ENCODE peak calls at places on chromosomes 3 and 15, in five cellular contexts. One of them, this sample, is unnamed.

GRCh38 chr15:77784361-77785292 is 151.9 kb upstream of the LINGO1 start:
- DNase-seq in aorta: no peak
- DNase-seq in ovary: no peak
- DNase-seq in spleen: no peak
- DNase-seq in upper lobe of right lung: no peak
- DNase-seq in this sample: no peak

GRCh38 chr15:84962975-84963374 is 18.7 kb upstream of the PDE8A start:
- DNase-seq in aorta: no peak
- DNase-seq in ovary: no peak
- DNase-seq in spleen: no peak
- DNase-seq in upper lobe of right lung: no peak
- DNase-seq in this sample: no peak

GRCh38 chr3:149615731-149616221 is 42.0 kb downstream of the WWTR1 start:
- DNase-seq in aorta: no peak
- DNase-seq in ovary: no peak
- DNase-seq in spleen: no peak
- DNase-seq in upper lobe of right lung: no peak
- DNase-seq in this sample: no peak

GRCh38 chr3:64824281-64824980 is 136.6 kb upstream of the ADAMTS9 start:
- DNase-seq in aorta: no peak
- DNase-seq in ovary: no peak
- DNase-seq in spleen: no peak
- DNase-seq in upper lobe of right lung: no peak
- DNase-seq in this sample: no peak

GRCh38 chr3:23916886-23917815 is at the start of the genes NKIRAS1 and RPL15:
- DNase-seq in aorta: peak; percentile 99
- DNase-seq in ovary: peak; percentile 97
- DNase-seq in spleen: peak; percentile 99
- DNase-seq in upper lobe of right lung: peak; percentile 98
- DNase-seq in this sample: peak; percentile 99

GRCh38 chr3:29942297-29942696 is 661.4 kb downstream of the RBMS3 start:
- DNase-seq in aorta: no peak
- DNase-seq in ovary: no peak
- DNase-seq in spleen: no peak
- DNase-seq in upper lobe of right lung: no peak
- DNase-seq in this sample: no peak

GRCh38 chr15:73784299-73784698 is 31.1 kb upstream of the INSYN1 start:
- DNase-seq in aorta: peak; percentile 35
- DNase-seq in ovary: no peak
- DNase-seq in spleen: no peak
- DNase-seq in upper lobe of right lung: no peak
- DNase-seq in this sample: no peak

GRCh38 chr3:21624514-21624913 is 126.5 kb downstream of the ZNF385D start:
- DNase-seq in aorta: no peak
- DNase-seq in ovary: no peak
- DNase-seq in spleen: no peak
- DNase-seq in upper lobe of right lung: no peak
- DNase-seq in this sample: no peak

GRCh38 chr3:119349353-119349752 is 55.2 kb downstream of the ARHGAP31 start:
- DNase-seq in aorta: no peak
- DNase-seq in ovary: no peak
- DNase-seq in spleen: no peak
- DNase-seq in upper lobe of right lung: no peak
- DNase-seq in this sample: no peak

GRCh38 chr15:26394801-26395200 is 378.1 kb downstream of the GABRB3 start:
- DNase-seq in aorta: no peak
- DNase-seq in ovary: no peak
- DNase-seq in spleen: no peak
- DNase-seq in upper lobe of right lung: no peak
- DNase-seq in this sample: no peak

GRCh38 chr15:33188654-33189257 is 5.8 kb downstream of the FMN1 start:
- DNase-seq in aorta: no peak
- DNase-seq in ovary: no peak
- DNase-seq in spleen: no peak
- DNase-seq in upper lobe of right lung: no peak
- DNase-seq in this sample: no peak

GRCh38 chr15:67176195-67176971 is 78.1 kb downstream of the AAGAB start:
- DNase-seq in aorta: no peak
- DNase-seq in ovary: peak; percentile 34
- DNase-seq in spleen: no peak
- DNase-seq in upper lobe of right lung: peak; percentile 78
- DNase-seq in this sample: no peak

GRCh38 chr3:134904796-134905646 is 110.0 kb downstream of the EPHB1 start:
- DNase-seq in aorta: no peak
- DNase-seq in ovary: no peak
- DNase-seq in spleen: peak; percentile 30
- DNase-seq in upper lobe of right lung: peak; percentile 12
- DNase-seq in this sample: no peak

GRCh38 chr15:29134239-29134638 is 135.4 kb downstream of the NSMCE3 start:
- DNase-seq in aorta: no peak
- DNase-seq in ovary: no peak
- DNase-seq in spleen: peak; percentile 53
- DNase-seq in upper lobe of right lung: no peak
- DNase-seq in this sample: no peak

GRCh38 chr15:30973379-30973778 is 18.0 kb downstream of the MTMR10 start:
- DNase-seq in aorta: no peak
- DNase-seq in ovary: no peak
- DNase-seq in spleen: no peak
- DNase-seq in upper lobe of right lung: no peak
- DNase-seq in this sample: no peak

GRCh38 chr3:124685481-124685880 is 44.8 kb upstream of the UMPS start:
- DNase-seq in aorta: no peak
- DNase-seq in ovary: no peak
- DNase-seq in spleen: no peak
- DNase-seq in upper lobe of right lung: no peak
- DNase-seq in this sample: no peak

GRCh38 chr3:46927718-46928073 is 48.8 kb downstream of the CCDC12 start:
- DNase-seq in aorta: no peak
- DNase-seq in ovary: no peak
- DNase-seq in spleen: no peak
- DNase-seq in upper lobe of right lung: no peak
- DNase-seq in this sample: no peak

DNA sequence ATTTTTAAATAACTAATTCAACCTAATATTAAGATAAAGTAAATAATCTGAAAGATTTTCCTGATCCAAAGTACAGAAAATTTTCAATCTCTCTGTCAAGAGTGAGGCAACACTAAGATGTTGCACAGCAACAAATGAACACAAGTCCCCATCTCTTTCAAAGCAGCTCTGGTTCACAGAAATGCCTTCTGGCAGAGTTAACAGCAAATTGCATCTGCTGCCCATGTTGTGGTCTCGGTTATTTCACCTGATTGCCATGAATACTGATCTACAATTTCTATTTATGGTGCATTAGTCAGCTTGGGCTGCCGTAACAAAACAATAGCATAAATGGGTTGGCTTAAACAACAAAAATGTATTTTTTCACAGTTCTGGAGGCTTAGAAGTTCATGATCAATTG is 167.3 kb downstream of the BCHE start:
- DNase-seq in aorta: no peak
- DNase-seq in ovary: no peak
- DNase-seq in spleen: no peak
- DNase-seq in upper lobe of right lung: no peak
- DNase-seq in this sample: no peak
- H3K27ac ChIP-seq in aorta: no peak overlapping the region
- H3K27ac ChIP-seq in ovary: no peak overlapping the region
- H3K27ac ChIP-seq in spleen: no peak overlapping the region
- H3K27ac ChIP-seq in upper lobe of right lung: no peak overlapping the region
- H3K27ac ChIP-seq in this sample: no peak overlapping the region

GRCh38 chr3:50269460-50269859 is 513 bp downstream of the SEMA3B start:
- DNase-seq in aorta: no peak
- DNase-seq in ovary: no peak
- DNase-seq in spleen: no peak
- DNase-seq in upper lobe of right lung: no peak
- DNase-seq in this sample: no peak

GRCh38 chr3:50270422-50270831 is 1.5 kb downstream of the SEMA3B start:
- DNase-seq in aorta: no peak
- DNase-seq in ovary: no peak
- DNase-seq in spleen: no peak
- DNase-seq in upper lobe of right lung: no peak
- DNase-seq in this sample: no peak

GRCh38 chr3:50268703-50269451 is at the start of gene SEMA3B:
- DNase-seq in aorta: peak; percentile 93
- DNase-seq in ovary: peak; percentile 76
- DNase-seq in spleen: no peak
- DNase-seq in upper lobe of right lung: peak; percentile 89
- DNase-seq in this sample: peak; percentile 90

GRCh38 chr3:50270841-50271240 is 1.9 kb downstream of the SEMA3B start:
- DNase-seq in aorta: no peak
- DNase-seq in ovary: no peak
- DNase-seq in spleen: no peak
- DNase-seq in upper lobe of right lung: no peak
- DNase-seq in this sample: no peak

DNA sequence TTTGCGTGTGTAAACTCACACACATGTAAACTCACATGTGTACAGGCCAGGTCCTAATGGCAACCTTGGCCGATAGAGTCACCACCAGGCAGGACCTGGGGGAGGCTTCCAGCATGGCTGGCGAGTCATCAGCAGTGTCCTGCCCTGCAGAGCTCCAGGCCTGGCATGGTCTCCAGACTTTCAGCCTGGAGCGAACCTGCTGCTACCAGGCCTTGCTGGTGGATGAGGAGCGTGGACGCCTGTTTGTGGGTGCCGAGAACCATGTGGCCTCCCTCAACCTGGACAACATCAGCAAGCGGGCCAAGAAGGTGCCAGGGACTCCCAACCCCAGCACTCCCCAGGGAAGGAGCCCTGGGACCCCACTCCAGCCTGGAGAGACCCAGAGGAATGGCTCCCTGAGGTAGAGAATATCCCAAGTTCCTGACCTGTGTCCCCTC is 1.0 kb downstream of the SEMA3B start:
- DNase-seq in aorta: no peak
- DNase-seq in ovary: peak; percentile 41
- DNase-seq in spleen: no peak
- DNase-seq in upper lobe of right lung: no peak
- DNase-seq in this sample: no peak
- H3K4me3 ChIP-seq in aorta: no peak overlapping the region
- H3K4me3 ChIP-seq in ovary: peak overlapping the region; percentile 24
- H3K4me3 ChIP-seq in spleen: no peak overlapping the region
- H3K4me3 ChIP-seq in upper lobe of right lung: peak overlapping the region; percentile 55
- H3K4me3 ChIP-seq in this sample: peak overlapping the region; percentile 74

DNA sequence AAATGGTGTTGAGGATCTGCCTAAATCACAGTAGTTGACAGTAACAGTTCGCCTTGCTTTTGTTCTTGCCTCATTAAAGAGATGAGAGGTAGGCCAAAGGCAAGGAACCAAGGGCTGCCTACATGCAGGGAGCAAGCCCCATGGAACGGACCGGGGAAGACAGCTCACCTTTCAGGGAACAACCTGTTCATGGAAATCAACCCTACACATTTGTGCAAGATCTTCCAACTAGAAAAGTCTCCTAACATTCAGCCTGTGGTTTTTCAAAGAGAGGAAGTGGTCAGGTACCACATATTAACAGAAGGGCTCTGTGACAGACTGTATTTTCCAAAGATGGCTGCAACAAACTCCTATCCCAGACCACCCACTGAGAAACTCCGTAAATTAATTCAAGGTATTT is 1031.8 kb upstream of the NR2F2 start:
- DNase-seq in aorta: no peak
- DNase-seq in ovary: no peak
- DNase-seq in spleen: no peak
- DNase-seq in upper lobe of right lung: no peak
- DNase-seq in this sample: no peak
- H3K27ac ChIP-seq in aorta: no peak overlapping the region
- H3K27ac ChIP-seq in ovary: no peak overlapping the region
- H3K27ac ChIP-seq in spleen: no peak overlapping the region
- H3K27ac ChIP-seq in upper lobe of right lung: no peak overlapping the region
- H3K27ac ChIP-seq in this sample: no peak overlapping the region

GRCh38 chr15:63378946-63379345 is 2.7 kb downstream of the CA12 start:
- DNase-seq in aorta: no peak
- DNase-seq in ovary: no peak
- DNase-seq in spleen: no peak
- DNase-seq in upper lobe of right lung: no peak
- DNase-seq in this sample: no peak
- H3K4me3 ChIP-seq in aorta: no peak overlapping the region
- H3K4me3 ChIP-seq in ovary: no peak overlapping the region
- H3K4me3 ChIP-seq in spleen: no peak overlapping the region
- H3K4me3 ChIP-seq in upper lobe of right lung: no peak overlapping the region
- H3K4me3 ChIP-seq in this sample: no peak overlapping the region

This sample was measured in coronary artery.